ENCODE peak calls at places on chromosomes 12 and 14, in ten cellular contexts. One of them, this sample, is unnamed.

GRCh38 chr14:100417466-100417865 is 94.3 kb downstream of the SLC25A47 start:
- DNase-seq in right atrium auricular region: peak
- DNase-seq in psoas muscle: peak
- DNase-seq in ovary: peak
- DNase-seq in heart right ventricle: no peak
- DNase-seq in tibial nerve: no peak
- DNase-seq in esophagus squamous epithelium: no peak
- DNase-seq in progenitor cell of endocrine pancreas: peak
- DNase-seq in A549: peak
- DNase-seq in lower lobe of right lung: no peak
- DNase-seq in this sample: no peak

GRCh38 chr12:1518763-1519516 is 75.4 kb downstream of the FBXL14 start:
- DNase-seq in tibial nerve: no peak
- DNase-seq in heart right ventricle: no peak
- DNase-seq in ovary: peak
- DNase-seq in right atrium auricular region: no peak
- DNase-seq in esophagus squamous epithelium: no peak
- DNase-seq in A549: peak
- DNase-seq in progenitor cell of endocrine pancreas: no peak
- DNase-seq in lower lobe of right lung: no peak
- DNase-seq in psoas muscle: no peak
- DNase-seq in this sample: no peak

GRCh38 chr12:127233016-127233415 is 1034.0 kb upstream of the TMEM132C start:
- DNase-seq in right atrium auricular region: no peak
- DNase-seq in esophagus squamous epithelium: no peak
- DNase-seq in ovary: no peak
- DNase-seq in lower lobe of right lung: no peak
- DNase-seq in A549: no peak
- DNase-seq in tibial nerve: no peak
- DNase-seq in progenitor cell of endocrine pancreas: no peak
- DNase-seq in psoas muscle: no peak
- DNase-seq in heart right ventricle: no peak
- DNase-seq in this sample: no peak

GRCh38 chr12:93050026-93050747 is 121.1 kb upstream of the EEA1 start:
- DNase-seq in ovary: no peak
- DNase-seq in A549: no peak
- DNase-seq in progenitor cell of endocrine pancreas: no peak
- DNase-seq in esophagus squamous epithelium: no peak
- DNase-seq in right atrium auricular region: no peak
- DNase-seq in lower lobe of right lung: no peak
- DNase-seq in psoas muscle: no peak
- DNase-seq in tibial nerve: no peak
- DNase-seq in heart right ventricle: no peak
- DNase-seq in this sample: no peak

GRCh38 chr14:51331651-51332367 is 91.8 kb downstream of the TMX1 start:
- DNase-seq in tibial nerve: no peak
- DNase-seq in psoas muscle: no peak
- DNase-seq in progenitor cell of endocrine pancreas: no peak
- DNase-seq in esophagus squamous epithelium: no peak
- DNase-seq in right atrium auricular region: no peak
- DNase-seq in lower lobe of right lung: no peak
- DNase-seq in ovary: no peak
- DNase-seq in heart right ventricle: no peak
- DNase-seq in A549: no peak
- DNase-seq in this sample: no peak

GRCh38 chr14:25121342-25122129 is 71.6 kb upstream of the STXBP6 start:
- DNase-seq in heart right ventricle: no peak
- DNase-seq in psoas muscle: no peak
- DNase-seq in right atrium auricular region: peak
- DNase-seq in lower lobe of right lung: no peak
- DNase-seq in ovary: no peak
- DNase-seq in esophagus squamous epithelium: no peak
- DNase-seq in tibial nerve: no peak
- DNase-seq in progenitor cell of endocrine pancreas: no peak
- DNase-seq in A549: peak
- DNase-seq in this sample: no peak

GRCh38 chr14:64983439-64984310 is 3.0 kb upstream of the FNTB start:
- DNase-seq in ovary: no peak
- DNase-seq in heart right ventricle: no peak
- DNase-seq in A549: peak
- DNase-seq in right atrium auricular region: no peak
- DNase-seq in tibial nerve: no peak
- DNase-seq in progenitor cell of endocrine pancreas: no peak
- DNase-seq in lower lobe of right lung: no peak
- DNase-seq in esophagus squamous epithelium: no peak
- DNase-seq in psoas muscle: no peak
- DNase-seq in this sample: no peak

GRCh38 chr14:60508707-60509437 is at the start of gene SIX6:
- DNase-seq in right atrium auricular region: no peak
- DNase-seq in A549: no peak
- DNase-seq in progenitor cell of endocrine pancreas: peak
- DNase-seq in tibial nerve: no peak
- DNase-seq in psoas muscle: peak
- DNase-seq in esophagus squamous epithelium: no peak
- DNase-seq in lower lobe of right lung: no peak
- DNase-seq in heart right ventricle: no peak
- DNase-seq in ovary: no peak
- DNase-seq in this sample: no peak

GRCh38 chr14:48723841-48724495 is 862.2 kb downstream of the RPS29 start:
- DNase-seq in psoas muscle: no peak
- DNase-seq in tibial nerve: no peak
- DNase-seq in ovary: no peak
- DNase-seq in right atrium auricular region: no peak
- DNase-seq in heart right ventricle: no peak
- DNase-seq in esophagus squamous epithelium: no peak
- DNase-seq in lower lobe of right lung: no peak
- DNase-seq in progenitor cell of endocrine pancreas: no peak
- DNase-seq in A549: no peak
- DNase-seq in this sample: no peak

GRCh38 chr12:25730489-25731349 is 177.6 kb upstream of the LMNTD1 start:
- DNase-seq in ovary: no peak
- DNase-seq in tibial nerve: no peak
- DNase-seq in heart right ventricle: no peak
- DNase-seq in progenitor cell of endocrine pancreas: no peak
- DNase-seq in psoas muscle: no peak
- DNase-seq in A549: no peak
- DNase-seq in lower lobe of right lung: no peak
- DNase-seq in esophagus squamous epithelium: no peak
- DNase-seq in right atrium auricular region: no peak
- DNase-seq in this sample: no peak

GRCh38 chr14:50062438-50063039 is 53.8 kb downstream of the VCPKMT start:
- DNase-seq in esophagus squamous epithelium: peak
- DNase-seq in heart right ventricle: no peak
- DNase-seq in right atrium auricular region: no peak
- DNase-seq in A549: peak
- DNase-seq in lower lobe of right lung: no peak
- DNase-seq in ovary: no peak
- DNase-seq in psoas muscle: no peak
- DNase-seq in progenitor cell of endocrine pancreas: no peak
- DNase-seq in tibial nerve: no peak
- DNase-seq in this sample: no peak

GRCh38 chr14:44369401-44370123 is 137.5 kb downstream of the FSCB start:
- DNase-seq in ovary: no peak
- DNase-seq in tibial nerve: no peak
- DNase-seq in psoas muscle: no peak
- DNase-seq in progenitor cell of endocrine pancreas: no peak
- DNase-seq in lower lobe of right lung: no peak
- DNase-seq in A549: no peak
- DNase-seq in heart right ventricle: no peak
- DNase-seq in esophagus squamous epithelium: no peak
- DNase-seq in right atrium auricular region: no peak
- DNase-seq in this sample: no peak
- TF ChIP-seq CTCF in ovary: no peak
- TF ChIP-seq CTCF in tibial nerve: no peak
- TF ChIP-seq CTCF in psoas muscle: no peak
- TF ChIP-seq CTCF in progenitor cell of endocrine pancreas: peak
- TF ChIP-seq CTCF in lower lobe of right lung: no peak
- TF ChIP-seq CTCF in A549: no peak
- TF ChIP-seq CTCF in heart right ventricle: no peak
- TF ChIP-seq CTCF in esophagus squamous epithelium: no peak
- TF ChIP-seq CTCF in right atrium auricular region: no peak
- TF ChIP-seq CTCF in this sample: no peak

DNA sequence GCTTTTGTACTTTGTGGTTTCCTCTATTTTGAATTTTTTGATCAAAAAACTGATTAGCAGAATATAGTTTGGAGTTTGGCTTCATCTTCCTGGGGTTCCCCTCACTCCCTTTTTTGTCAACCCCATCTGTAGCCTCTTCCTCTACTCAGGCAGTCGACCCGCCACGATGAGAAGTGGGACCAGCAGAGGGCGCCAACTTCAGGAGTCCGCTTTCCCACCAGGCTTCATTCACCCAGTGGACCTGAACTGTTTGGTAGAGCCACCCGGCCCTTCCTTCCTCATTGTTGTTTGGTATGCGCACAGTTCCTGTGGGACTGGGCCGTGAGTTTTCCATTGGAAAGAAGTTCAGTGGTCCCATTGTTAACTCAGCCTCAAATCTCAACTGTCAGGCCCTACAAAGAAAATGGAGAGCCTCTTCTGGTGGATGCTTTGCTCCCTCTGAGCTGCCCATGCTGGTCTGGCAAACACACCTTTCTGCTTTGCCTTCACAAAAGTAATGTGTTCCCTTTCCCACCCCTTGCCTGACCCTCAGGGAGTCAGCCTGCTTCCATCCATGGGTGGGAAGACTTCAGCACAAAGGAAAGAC is 21.7 kb downstream of the TMBIM6 start:
- DNase-seq in ovary: peak
- DNase-seq in A549: peak
- DNase-seq in heart right ventricle: peak
- DNase-seq in lower lobe of right lung: peak
- DNase-seq in psoas muscle: peak
- DNase-seq in esophagus squamous epithelium: no peak
- DNase-seq in tibial nerve: peak
- DNase-seq in progenitor cell of endocrine pancreas: peak
- DNase-seq in right atrium auricular region: peak
- DNase-seq in this sample: peak
- TF ChIP-seq CTCF in ovary: peak
- TF ChIP-seq CTCF in A549: peak
- TF ChIP-seq CTCF in heart right ventricle: peak
- TF ChIP-seq CTCF in lower lobe of right lung: peak
- TF ChIP-seq CTCF in psoas muscle: peak
- TF ChIP-seq CTCF in esophagus squamous epithelium: peak
- TF ChIP-seq CTCF in tibial nerve: peak
- TF ChIP-seq CTCF in progenitor cell of endocrine pancreas: peak
- TF ChIP-seq CTCF in right atrium auricular region: peak
- TF ChIP-seq CTCF in this sample: peak

GRCh38 chr14:93137864-93138263 is 22.1 kb upstream of the ITPK1 start:
- DNase-seq in A549: peak
- DNase-seq in ovary: peak
- DNase-seq in heart right ventricle: peak
- DNase-seq in progenitor cell of endocrine pancreas: no peak
- DNase-seq in lower lobe of right lung: peak
- DNase-seq in esophagus squamous epithelium: no peak
- DNase-seq in psoas muscle: peak
- DNase-seq in right atrium auricular region: no peak
- DNase-seq in tibial nerve: no peak
- DNase-seq in this sample: no peak
- TF ChIP-seq CTCF in A549: no peak
- TF ChIP-seq CTCF in ovary: no peak
- TF ChIP-seq CTCF in heart right ventricle: no peak
- TF ChIP-seq CTCF in progenitor cell of endocrine pancreas: no peak
- TF ChIP-seq CTCF in lower lobe of right lung: no peak
- TF ChIP-seq CTCF in esophagus squamous epithelium: no peak
- TF ChIP-seq CTCF in psoas muscle: no peak
- TF ChIP-seq CTCF in right atrium auricular region: peak
- TF ChIP-seq CTCF in tibial nerve: no peak
- TF ChIP-seq CTCF in this sample: no peak

DNA sequence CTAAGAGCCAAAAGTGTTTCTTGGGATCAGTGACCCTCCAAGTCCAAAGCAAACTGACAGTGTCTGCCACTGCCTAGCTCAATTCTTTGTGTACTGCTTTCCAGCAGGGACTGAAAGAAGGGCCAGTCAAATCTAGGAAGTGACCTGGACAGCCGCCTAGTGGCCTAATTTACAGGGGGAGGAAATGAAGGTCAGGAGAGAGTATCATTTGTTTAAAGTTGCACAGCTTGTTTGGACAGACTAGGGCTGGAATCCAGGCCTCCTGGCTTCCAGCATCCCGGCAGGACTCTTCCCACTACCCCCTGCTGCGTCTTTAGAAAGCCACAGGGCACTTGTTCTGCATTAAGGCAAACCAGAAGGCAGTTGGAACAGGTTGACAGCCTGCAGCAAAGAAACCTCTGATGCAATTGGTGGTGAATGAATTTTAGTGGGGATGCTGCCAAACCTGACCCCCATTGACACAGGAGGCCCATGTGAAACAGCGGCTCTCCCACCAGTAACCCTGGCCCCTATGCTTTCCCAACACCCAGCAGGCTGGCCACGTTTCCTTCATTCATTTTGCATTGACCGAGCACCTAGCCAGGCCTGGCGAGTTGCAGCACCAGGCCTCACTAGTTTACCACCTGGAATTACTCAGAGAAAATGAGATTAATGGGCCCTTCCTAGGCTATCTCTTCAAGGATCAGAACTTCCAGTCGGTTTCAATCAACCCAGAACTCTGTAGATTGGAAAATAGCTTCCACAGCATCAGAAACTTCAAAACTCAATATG is 28.2 kb downstream of the GALNT16 start:
- DNase-seq in lower lobe of right lung: no peak
- DNase-seq in tibial nerve: no peak
- DNase-seq in progenitor cell of endocrine pancreas: no peak
- DNase-seq in heart right ventricle: no peak
- DNase-seq in esophagus squamous epithelium: no peak
- DNase-seq in ovary: peak
- DNase-seq in right atrium auricular region: peak
- DNase-seq in A549: peak
- DNase-seq in psoas muscle: peak
- DNase-seq in this sample: no peak
- TF ChIP-seq CTCF in lower lobe of right lung: peak
- TF ChIP-seq CTCF in tibial nerve: peak
- TF ChIP-seq CTCF in progenitor cell of endocrine pancreas: peak
- TF ChIP-seq CTCF in heart right ventricle: no peak
- TF ChIP-seq CTCF in esophagus squamous epithelium: no peak
- TF ChIP-seq CTCF in ovary: peak
- TF ChIP-seq CTCF in right atrium auricular region: peak
- TF ChIP-seq CTCF in A549: peak
- TF ChIP-seq CTCF in psoas muscle: no peak
- TF ChIP-seq CTCF in this sample: peak

DNA sequence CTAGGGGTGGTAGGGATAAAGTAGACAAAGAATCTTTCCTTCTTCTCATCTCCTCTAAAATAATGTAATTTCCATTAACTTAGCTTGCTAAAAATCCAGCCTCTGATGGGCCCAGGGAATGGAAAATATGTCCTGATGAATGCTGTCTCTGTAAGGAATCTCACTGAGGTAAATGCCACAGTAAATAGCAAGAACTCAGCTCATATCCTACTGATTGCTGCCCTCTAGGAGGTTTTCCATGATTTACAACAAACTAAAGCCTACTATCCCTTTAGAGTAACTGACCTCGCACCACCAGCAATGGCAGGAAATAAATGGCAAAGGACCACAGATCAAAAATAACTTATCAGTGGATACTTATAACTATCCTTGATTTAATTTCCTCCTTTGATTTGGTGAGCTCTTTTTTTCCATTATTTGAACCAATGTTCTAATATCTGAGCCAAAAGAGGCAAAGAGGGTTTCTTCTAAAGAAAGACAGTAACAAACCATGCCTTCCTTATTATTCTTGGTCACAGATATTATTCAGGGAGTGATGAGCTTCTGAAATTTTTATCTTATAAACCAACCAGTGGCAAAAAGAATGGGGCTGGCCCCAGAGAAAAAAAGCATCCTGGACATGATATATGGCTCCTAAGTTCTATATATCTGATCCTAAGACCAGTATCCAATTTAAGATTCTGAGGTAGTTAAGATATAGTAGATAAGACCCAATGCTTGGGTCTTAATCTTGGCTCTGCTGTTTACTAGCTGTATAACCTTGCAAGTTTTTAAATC is 43.7 kb downstream of the SENP1 start:
- DNase-seq in A549: no peak
- DNase-seq in heart right ventricle: no peak
- DNase-seq in tibial nerve: no peak
- DNase-seq in progenitor cell of endocrine pancreas: no peak
- DNase-seq in right atrium auricular region: no peak
- DNase-seq in psoas muscle: no peak
- DNase-seq in esophagus squamous epithelium: no peak
- DNase-seq in ovary: no peak
- DNase-seq in lower lobe of right lung: no peak
- DNase-seq in this sample: no peak
- TF ChIP-seq CTCF in A549: no peak
- TF ChIP-seq CTCF in heart right ventricle: no peak
- TF ChIP-seq CTCF in tibial nerve: no peak
- TF ChIP-seq CTCF in progenitor cell of endocrine pancreas: peak
- TF ChIP-seq CTCF in right atrium auricular region: no peak
- TF ChIP-seq CTCF in psoas muscle: no peak
- TF ChIP-seq CTCF in esophagus squamous epithelium: no peak
- TF ChIP-seq CTCF in ovary: no peak
- TF ChIP-seq CTCF in lower lobe of right lung: no peak
- TF ChIP-seq CTCF in this sample: no peak

This sample was measured in GM06990.